ENCODE peak calls at places on chromosome 18, in ten cellular contexts. One of them, this sample, is unnamed.

GRCh38 chr18:74373428-74373827 is 57.8 kb downstream of the C18orf63 start:
- DNase-seq in GM23248: no peak
- DNase-seq in stomach: no peak
- DNase-seq in tibial artery: no peak
- DNase-seq in dorsolateral prefrontal cortex: no peak
- DNase-seq in psoas muscle: no peak
- DNase-seq in HL-60: no peak
- DNase-seq in esophagus squamous epithelium: no peak
- DNase-seq in spleen: no peak
- DNase-seq in transverse colon: no peak
- DNase-seq in this sample: no peak

GRCh38 chr18:43634994-43635393 is 357.7 kb upstream of the SYT4 start:
- DNase-seq in GM23248: no peak
- DNase-seq in stomach: no peak
- DNase-seq in tibial artery: no peak
- DNase-seq in dorsolateral prefrontal cortex: no peak
- DNase-seq in psoas muscle: no peak
- DNase-seq in HL-60: no peak
- DNase-seq in esophagus squamous epithelium: no peak
- DNase-seq in spleen: no peak
- DNase-seq in transverse colon: no peak
- DNase-seq in this sample: no peak

GRCh38 chr18:74682141-74682997 is 84.7 kb downstream of the ZNF407 start:
- DNase-seq in GM23248: no peak
- DNase-seq in stomach: no peak
- DNase-seq in tibial artery: no peak
- DNase-seq in dorsolateral prefrontal cortex: no peak
- DNase-seq in psoas muscle: no peak
- DNase-seq in HL-60: no peak
- DNase-seq in esophagus squamous epithelium: no peak
- DNase-seq in spleen: no peak
- DNase-seq in transverse colon: no peak
- DNase-seq in this sample: no peak

GRCh38 chr18:32372381-32373061 is 98.2 kb downstream of the GAREM1 start:
- DNase-seq in GM23248: no peak
- DNase-seq in stomach: peak
- DNase-seq in tibial artery: no peak
- DNase-seq in dorsolateral prefrontal cortex: no peak
- DNase-seq in psoas muscle: no peak
- DNase-seq in HL-60: no peak
- DNase-seq in esophagus squamous epithelium: no peak
- DNase-seq in spleen: no peak
- DNase-seq in transverse colon: peak
- DNase-seq in this sample: no peak

GRCh38 chr18:43571078-43571689 is 293.9 kb upstream of the SYT4 start:
- DNase-seq in GM23248: peak
- DNase-seq in stomach: peak
- DNase-seq in tibial artery: no peak
- DNase-seq in dorsolateral prefrontal cortex: no peak
- DNase-seq in psoas muscle: no peak
- DNase-seq in HL-60: peak
- DNase-seq in esophagus squamous epithelium: no peak
- DNase-seq in spleen: no peak
- DNase-seq in transverse colon: no peak
- DNase-seq in this sample: peak

GRCh38 chr18:77376043-77376732 is 126.5 kb downstream of the GALR1 start:
- DNase-seq in GM23248: no peak
- DNase-seq in stomach: no peak
- DNase-seq in tibial artery: no peak
- DNase-seq in dorsolateral prefrontal cortex: no peak
- DNase-seq in psoas muscle: no peak
- DNase-seq in HL-60: no peak
- DNase-seq in esophagus squamous epithelium: no peak
- DNase-seq in spleen: no peak
- DNase-seq in transverse colon: no peak
- DNase-seq in this sample: no peak

GRCh38 chr18:61589724-61590065 is 256.5 kb downstream of the CDH20 start:
- DNase-seq in GM23248: peak
- DNase-seq in stomach: no peak
- DNase-seq in tibial artery: no peak
- DNase-seq in dorsolateral prefrontal cortex: no peak
- DNase-seq in psoas muscle: no peak
- DNase-seq in HL-60: no peak
- DNase-seq in esophagus squamous epithelium: no peak
- DNase-seq in spleen: no peak
- DNase-seq in transverse colon: no peak
- DNase-seq in this sample: no peak

GRCh38 chr18:47795448-47795843 is 135.0 kb downstream of the SMAD2 start:
- DNase-seq in GM23248: no peak
- DNase-seq in stomach: no peak
- DNase-seq in tibial artery: no peak
- DNase-seq in dorsolateral prefrontal cortex: peak
- DNase-seq in psoas muscle: no peak
- DNase-seq in HL-60: no peak
- DNase-seq in esophagus squamous epithelium: no peak
- DNase-seq in spleen: no peak
- DNase-seq in transverse colon: no peak
- DNase-seq in this sample: no peak

GRCh38 chr18:5890261-5890605 is 5.1 kb downstream of the TMEM200C start:
- DNase-seq in GM23248: no peak
- DNase-seq in stomach: no peak
- DNase-seq in tibial artery: no peak
- DNase-seq in dorsolateral prefrontal cortex: peak
- DNase-seq in psoas muscle: no peak
- DNase-seq in HL-60: no peak
- DNase-seq in esophagus squamous epithelium: no peak
- DNase-seq in spleen: no peak
- DNase-seq in transverse colon: no peak
- DNase-seq in this sample: no peak

GRCh38 chr18:48575658-48576453 is 37.0 kb downstream of the CTIF start:
- DNase-seq in GM23248: no peak
- DNase-seq in stomach: peak
- DNase-seq in tibial artery: no peak
- DNase-seq in dorsolateral prefrontal cortex: peak
- DNase-seq in psoas muscle: no peak
- DNase-seq in HL-60: no peak
- DNase-seq in esophagus squamous epithelium: no peak
- DNase-seq in spleen: peak
- DNase-seq in transverse colon: no peak
- DNase-seq in this sample: peak

DNA sequence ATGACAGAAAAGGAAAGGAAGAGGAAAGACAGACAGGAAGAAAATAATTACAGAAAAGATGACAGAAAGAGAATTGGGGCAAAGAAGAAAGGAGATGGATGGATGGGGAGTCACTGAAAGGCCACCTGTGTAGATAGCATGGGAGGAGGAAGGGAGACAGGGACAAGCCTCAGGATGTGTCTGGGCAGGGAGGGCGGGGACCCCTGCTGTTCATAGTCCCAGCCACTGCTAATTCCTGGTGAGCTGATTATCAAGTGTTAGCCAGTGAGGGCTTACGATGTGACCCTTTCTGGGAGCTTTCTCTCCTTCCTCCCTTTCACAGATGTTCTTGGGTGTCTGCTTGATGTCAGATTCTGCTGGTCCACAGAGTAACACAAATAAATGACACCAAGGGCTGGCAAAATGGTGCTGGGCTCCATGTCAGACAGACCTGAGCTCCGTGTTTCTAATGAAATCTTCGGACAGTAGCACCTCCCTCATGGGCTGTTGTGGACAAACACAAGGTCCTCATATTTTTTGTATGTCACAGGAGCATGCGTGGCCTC is 13.6 kb downstream of the FHOD3 start:
- DNase-seq in GM23248: no peak
- DNase-seq in stomach: no peak
- DNase-seq in tibial artery: no peak
- DNase-seq in dorsolateral prefrontal cortex: no peak
- DNase-seq in psoas muscle: no peak
- DNase-seq in HL-60: no peak
- DNase-seq in esophagus squamous epithelium: no peak
- DNase-seq in spleen: no peak
- DNase-seq in transverse colon: no peak
- DNase-seq in this sample: no peak
- H3K27ac ChIP-seq in GM23248: peak
- H3K27ac ChIP-seq in stomach: no peak
- H3K27ac ChIP-seq in tibial artery: no peak
- H3K27ac ChIP-seq in dorsolateral prefrontal cortex: no peak
- H3K27ac ChIP-seq in psoas muscle: no peak
- H3K27ac ChIP-seq in HL-60: no peak
- H3K27ac ChIP-seq in esophagus squamous epithelium: no peak
- H3K27ac ChIP-seq in spleen: no peak
- H3K27ac ChIP-seq in transverse colon: no peak
- H3K27ac ChIP-seq in this sample: no peak

GRCh38 chr18:41982942-41983660 is 28.1 kb downstream of the PIK3C3 start:
- DNase-seq in GM23248: no peak
- DNase-seq in stomach: no peak
- DNase-seq in tibial artery: no peak
- DNase-seq in dorsolateral prefrontal cortex: no peak
- DNase-seq in psoas muscle: no peak
- DNase-seq in HL-60: no peak
- DNase-seq in esophagus squamous epithelium: no peak
- DNase-seq in spleen: no peak
- DNase-seq in transverse colon: no peak
- DNase-seq in this sample: no peak
- H3K27ac ChIP-seq in GM23248: no peak
- H3K27ac ChIP-seq in stomach: no peak
- H3K27ac ChIP-seq in tibial artery: no peak
- H3K27ac ChIP-seq in dorsolateral prefrontal cortex: no peak
- H3K27ac ChIP-seq in psoas muscle: no peak
- H3K27ac ChIP-seq in HL-60: no peak
- H3K27ac ChIP-seq in esophagus squamous epithelium: no peak
- H3K27ac ChIP-seq in spleen: no peak
- H3K27ac ChIP-seq in transverse colon: no peak
- H3K27ac ChIP-seq in this sample: no peak

GRCh38 chr18:12307251-12307736 is 747 bp upstream of the TUBB6 start:
- DNase-seq in GM23248: peak
- DNase-seq in stomach: no peak
- DNase-seq in tibial artery: peak
- DNase-seq in dorsolateral prefrontal cortex: no peak
- DNase-seq in psoas muscle: peak
- DNase-seq in HL-60: peak
- DNase-seq in esophagus squamous epithelium: no peak
- DNase-seq in spleen: peak
- DNase-seq in transverse colon: peak
- DNase-seq in this sample: no peak

GRCh38 chr18:12307871-12308385 is at the start of gene TUBB6:
- DNase-seq in GM23248: peak
- DNase-seq in stomach: peak
- DNase-seq in tibial artery: peak
- DNase-seq in dorsolateral prefrontal cortex: no peak
- DNase-seq in psoas muscle: peak
- DNase-seq in HL-60: no peak
- DNase-seq in esophagus squamous epithelium: no peak
- DNase-seq in spleen: peak
- DNase-seq in transverse colon: peak
- DNase-seq in this sample: no peak

GRCh38 chr18:12308386-12309100 is 502 bp downstream of the TUBB6 start:
- DNase-seq in GM23248: peak
- DNase-seq in stomach: peak
- DNase-seq in tibial artery: peak
- DNase-seq in dorsolateral prefrontal cortex: no peak
- DNase-seq in psoas muscle: peak
- DNase-seq in HL-60: peak
- DNase-seq in esophagus squamous epithelium: peak
- DNase-seq in spleen: peak
- DNase-seq in transverse colon: peak
- DNase-seq in this sample: no peak

GRCh38 chr18:12310762-12311161 is 2.7 kb downstream of the TUBB6 start:
- DNase-seq in GM23248: peak
- DNase-seq in stomach: no peak
- DNase-seq in tibial artery: no peak
- DNase-seq in dorsolateral prefrontal cortex: no peak
- DNase-seq in psoas muscle: peak
- DNase-seq in HL-60: no peak
- DNase-seq in esophagus squamous epithelium: no peak
- DNase-seq in spleen: no peak
- DNase-seq in transverse colon: no peak
- DNase-seq in this sample: no peak

DNA sequence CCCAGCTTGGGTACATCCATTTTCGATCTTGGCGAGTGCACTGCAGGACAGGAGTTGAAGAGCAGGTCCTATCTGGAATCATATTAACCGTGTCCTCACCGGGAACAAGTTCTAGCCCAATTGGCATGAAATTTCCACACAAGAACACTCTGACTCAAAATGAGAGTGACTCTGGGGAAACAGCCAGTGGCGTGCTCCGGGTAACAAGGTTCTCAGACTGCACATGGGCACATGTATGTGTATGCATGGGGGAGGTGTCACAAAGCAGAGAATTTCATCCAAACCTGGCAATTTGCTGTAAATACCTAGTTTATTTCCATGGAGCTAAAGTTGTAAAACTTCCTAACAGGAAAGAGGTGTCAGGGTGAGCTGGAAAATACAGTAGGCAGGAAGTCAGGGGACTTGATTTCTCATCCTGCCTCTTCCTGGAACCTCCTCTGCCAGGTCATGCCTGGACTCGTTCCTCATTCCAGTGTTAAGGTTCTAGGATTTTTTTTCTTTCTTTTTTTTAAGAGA is 1.7 kb downstream of the TUBB6 start:
- DNase-seq in GM23248: peak
- DNase-seq in stomach: no peak
- DNase-seq in tibial artery: no peak
- DNase-seq in dorsolateral prefrontal cortex: no peak
- DNase-seq in psoas muscle: no peak
- DNase-seq in HL-60: no peak
- DNase-seq in esophagus squamous epithelium: no peak
- DNase-seq in spleen: no peak
- DNase-seq in transverse colon: no peak
- DNase-seq in this sample: no peak
- H3K27ac ChIP-seq in GM23248: peak
- H3K27ac ChIP-seq in stomach: peak
- H3K27ac ChIP-seq in tibial artery: peak
- H3K27ac ChIP-seq in dorsolateral prefrontal cortex: no peak
- H3K27ac ChIP-seq in psoas muscle: no peak
- H3K27ac ChIP-seq in HL-60: no peak
- H3K27ac ChIP-seq in esophagus squamous epithelium: peak
- H3K27ac ChIP-seq in spleen: no peak
- H3K27ac ChIP-seq in transverse colon: peak
- H3K27ac ChIP-seq in this sample: no peak

DNA sequence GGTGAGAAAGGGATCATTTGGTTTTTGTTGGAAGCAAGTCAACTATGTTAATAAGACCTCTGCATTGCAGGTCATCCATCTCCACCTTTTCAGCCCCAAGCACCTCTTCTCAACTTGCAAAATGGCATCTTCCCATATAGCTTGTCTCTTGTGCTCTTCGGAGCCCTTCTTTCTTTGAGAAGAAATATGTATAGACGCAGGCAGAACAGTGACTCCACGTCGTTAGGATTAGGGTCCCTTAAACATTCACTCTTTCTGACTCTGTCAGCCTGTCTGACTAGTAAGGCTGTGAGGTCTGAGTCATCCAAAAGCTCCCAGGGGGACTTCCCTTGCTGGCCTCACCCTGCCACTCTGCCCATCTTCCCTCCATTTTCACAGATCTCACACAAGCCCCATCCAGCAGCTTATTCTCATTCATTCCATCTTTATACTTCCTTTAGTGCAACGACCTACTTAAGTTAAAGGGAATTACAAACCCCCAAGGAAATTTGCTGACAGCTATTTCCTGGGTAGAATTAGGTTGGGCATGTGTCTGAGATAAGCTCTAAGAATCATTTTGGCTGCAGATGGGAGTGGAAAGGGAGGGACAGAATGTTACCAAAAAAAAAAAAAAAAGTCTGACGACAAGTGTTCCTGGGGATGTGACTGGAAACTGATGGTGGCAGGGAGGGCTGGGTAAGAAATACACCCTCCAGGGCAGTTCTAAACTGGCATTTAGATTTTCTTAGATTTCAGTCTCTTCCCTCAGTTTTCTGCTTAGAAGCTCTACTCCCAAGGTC is 37.7 kb upstream of the MEX3C start:
- DNase-seq in GM23248: peak
- DNase-seq in stomach: no peak
- DNase-seq in tibial artery: no peak
- DNase-seq in dorsolateral prefrontal cortex: no peak
- DNase-seq in psoas muscle: no peak
- DNase-seq in HL-60: no peak
- DNase-seq in esophagus squamous epithelium: no peak
- DNase-seq in spleen: no peak
- DNase-seq in transverse colon: no peak
- DNase-seq in this sample: no peak
- H3K27ac ChIP-seq in GM23248: no peak
- H3K27ac ChIP-seq in stomach: no peak
- H3K27ac ChIP-seq in tibial artery: no peak
- H3K27ac ChIP-seq in dorsolateral prefrontal cortex: no peak
- H3K27ac ChIP-seq in psoas muscle: no peak
- H3K27ac ChIP-seq in HL-60: no peak
- H3K27ac ChIP-seq in esophagus squamous epithelium: no peak
- H3K27ac ChIP-seq in spleen: no peak
- H3K27ac ChIP-seq in transverse colon: no peak
- H3K27ac ChIP-seq in this sample: no peak